ENCODE peak calls at places on chromosomes 2 and 18, in nine cellular contexts. Z is upper lobe of right lung, A is colonic mucosa, C is OCI-LY7, U is PC-3, B is small intestine, Y is heart left ventricle, V is esophagus muscularis mucosa, M is HAP-1. P is an unnamed sample.

GRCh38 chr2:207530160-207531023 is 630 bp downstream of the CREB1 start:
- DNase-seq in Z (peak; percentile 77), A (peak; percentile 58), C (peak; percentile 71), U (peak; percentile 45), B (peak; percentile 67), Y (peak; percentile 62), V (no peak), M (peak; percentile 43), P (no peak)

GRCh38 chr2:9753276-9753600 is 90.0 kb upstream of the TAF1B start:
- DNase-seq in Z (peak; percentile 66), A (peak; percentile 49), C (peak; percentile 8), U (peak; percentile 94), B (peak; percentile 76), Y (peak; percentile 69), V (no peak), M (no peak), P (peak; percentile 98)

GRCh38 chr18:67217551-67218166 is 298.9 kb downstream of the DSEL start:
- DNase-seq in Z (no peak), A (peak; percentile 46), C (peak; percentile 43), U (peak; percentile 73), B (peak; percentile 48), Y (no peak), V (no peak), M (peak; percentile 45), P (peak; percentile 29)

GRCh38 chr18:22349317-22349898 is 68.3 kb downstream of the CTAGE1 start:
- DNase-seq in Z (no peak), A (no peak), C (no peak), U (no peak), B (no peak), Y (no peak), V (peak; percentile 62), M (no peak), P (no peak)

GRCh38 chr2:143730155-143730949 is 601.1 kb downstream of the ARHGAP15 start:
- DNase-seq in Z (no peak), A (no peak), C (no peak), U (peak; percentile 77), B (no peak), Y (no peak), V (no peak), M (no peak), P (peak; percentile 81)

GRCh38 chr2:64943387-64944150 is 45.6 kb upstream of the SLC1A4 start:
- DNase-seq in Z (peak; percentile 64), A (no peak), C (no peak), U (peak; percentile 65), B (no peak), Y (peak; percentile 65), V (no peak), M (no peak), P (peak; percentile 78)

GRCh38 chr2:77005522-77005921 is 516.7 kb downstream of the LRRTM4 start:
- DNase-seq in Z (no peak), A (no peak), C (no peak), U (no peak), B (no peak), Y (no peak), V (no peak), M (no peak), P (peak; percentile 94)

GRCh38 chr18:54734059-54734458 is 94.2 kb upstream of the RAB27B start:
- DNase-seq in Z (no peak), A (no peak), C (no peak), U (peak; percentile 49), B (no peak), Y (no peak), V (no peak), M (no peak), P (peak; percentile 69)

GRCh38 chr2:20307311-20307710 is 43.3 kb downstream of the PUM2 start:
- DNase-seq in Z (no peak), A (no peak), C (no peak), U (no peak), B (no peak), Y (no peak), V (no peak), M (no peak), P (no peak)

GRCh38 chr2:233764264-233764663 is 4.2 kb downstream of the UGT1A1 start:
- DNase-seq in Z (no peak), A (peak; percentile 27), C (no peak), U (peak; percentile 65), B (peak; percentile 88), Y (no peak), V (no peak), M (no peak), P (no peak)

GRCh38 chr2:160558531-160558930 is 64.9 kb upstream of the RBMS1 start:
- DNase-seq in Z (no peak), A (no peak), C (no peak), U (no peak), B (no peak), Y (no peak), V (no peak), M (no peak), P (no peak)

GRCh38 chr2:20165677-20166509 is 59.0 kb downstream of the SDC1 start:
- DNase-seq in Z (peak; percentile 55), A (no peak), C (peak; percentile 20), U (peak; percentile 37), B (no peak), Y (no peak), V (no peak), M (no peak), P (no peak)

GRCh38 chr2:9560628-9561027 is 5.0 kb upstream of the ADAM17 start:
- DNase-seq in Z (no peak), A (no peak), C (no peak), U (no peak), B (no peak), Y (no peak), V (no peak), M (no peak), P (no peak)

DNA sequence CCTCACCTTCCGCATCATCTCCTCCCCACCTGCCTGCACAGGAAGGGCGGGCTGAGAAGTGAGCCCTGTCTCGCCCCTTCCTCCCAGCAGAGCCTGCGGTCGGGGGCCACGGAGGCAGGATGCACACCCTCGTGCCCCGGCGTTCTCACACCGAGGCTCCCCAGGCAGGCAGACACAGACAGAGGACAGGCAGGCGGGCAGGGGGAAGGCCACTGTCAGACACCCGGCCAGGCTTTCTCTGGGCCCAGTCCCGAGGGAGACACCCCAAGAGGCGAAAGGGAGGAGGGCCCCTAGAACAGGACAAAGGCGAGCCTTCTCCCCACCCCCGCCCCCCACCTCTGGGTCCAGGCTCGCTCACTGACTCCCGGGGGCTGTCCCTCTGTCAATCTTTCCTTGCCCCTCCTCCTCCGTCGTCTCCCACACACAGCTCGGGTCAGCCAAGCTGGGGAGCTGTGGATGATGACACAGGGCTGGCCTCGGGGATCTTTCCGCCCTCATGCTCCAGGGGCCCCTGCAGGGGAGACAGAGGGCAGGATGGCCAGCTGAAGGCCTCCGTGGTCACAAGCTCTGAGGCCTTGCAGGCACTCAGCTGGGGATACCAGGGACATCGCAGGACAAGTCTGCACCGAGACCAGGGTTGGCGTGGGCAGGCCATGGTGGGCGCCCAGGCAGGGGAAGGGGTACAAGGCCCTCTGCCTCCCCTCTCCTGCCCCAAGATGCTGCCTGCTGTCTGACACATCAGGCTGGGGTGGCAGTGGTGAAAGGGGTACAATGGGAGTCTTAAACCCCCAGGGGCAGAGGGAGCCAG is 24.9 kb downstream of the BIN1 start:
- DNase-seq in Z (no peak), A (no peak), C (peak; percentile 63), U (no peak), B (peak; percentile 49), Y (no peak), V (no peak), M (no peak), P (no peak)
- H3K4me1 ChIP-seq in Z (peaks cover 69% of the 10 kb centered on the region), A (peaks cover 39% of the 10 kb centered on the region), C (peaks cover 19% of the 10 kb centered on the region), U (peaks cover 10% of the 10 kb centered on the region), B (peaks cover 3% of the 10 kb centered on the region), Y (peaks cover 33% of the 10 kb centered on the region), V (peaks cover 30% of the 10 kb centered on the region), M (no peaks in the 10 kb centered on the region), P (no peaks in the 10 kb centered on the region)

DNA sequence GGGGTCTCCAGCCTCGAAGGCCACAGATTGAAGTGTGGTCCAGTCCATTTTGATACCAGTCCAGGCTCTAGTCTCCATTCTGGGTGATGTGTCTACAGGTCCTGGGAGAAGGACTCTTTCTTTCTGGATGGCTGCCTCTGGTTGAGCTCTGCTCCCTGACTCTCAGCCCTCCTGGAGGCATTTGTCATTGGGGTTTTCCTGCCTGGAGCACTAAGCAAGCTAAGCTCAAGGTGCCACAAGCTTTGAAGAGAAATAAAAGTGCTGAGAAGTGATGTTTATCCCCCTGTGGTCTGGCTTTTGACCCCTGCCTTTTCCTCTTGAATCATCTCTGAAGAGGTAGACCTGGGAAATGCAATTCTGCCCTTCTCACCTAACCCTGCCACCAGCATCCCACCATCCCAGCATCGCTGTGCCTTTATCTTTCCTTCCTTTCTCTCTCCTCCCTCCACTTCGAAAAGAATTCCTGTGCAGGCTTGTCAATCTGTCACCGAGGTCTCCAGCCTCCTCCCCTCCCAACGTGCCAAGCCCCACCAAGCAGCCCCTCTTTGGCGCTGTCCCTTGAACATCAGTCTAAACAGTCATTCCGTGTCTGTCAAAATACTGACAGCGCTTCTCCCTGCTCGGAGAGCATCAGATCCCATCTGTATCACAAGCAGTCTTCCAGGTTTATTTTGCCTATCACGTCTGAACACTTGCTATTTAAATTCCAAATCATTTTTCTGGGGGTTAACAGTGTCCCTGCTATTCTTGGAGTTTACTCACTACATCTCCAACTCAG is 334.6 kb upstream of the SLC14A2 start:
- DNase-seq in Z (no peak), A (no peak), C (no peak), U (no peak), B (no peak), Y (no peak), V (no peak), M (no peak), P (no peak)
- H3K4me1 ChIP-seq in Z (no peaks in the 10 kb centered on the region), A (no peaks in the 10 kb centered on the region), C (no peaks in the 10 kb centered on the region), U (no peaks in the 10 kb centered on the region), B (no peaks in the 10 kb centered on the region), Y (no peaks in the 10 kb centered on the region), V (no peaks in the 10 kb centered on the region), M (no peaks in the 10 kb centered on the region), P (no peaks in the 10 kb centered on the region)

GRCh38 chr2:217231212-217231611 is 371.3 kb upstream of the TNP1 start:
- DNase-seq in Z (no peak), A (no peak), C (no peak), U (no peak), B (no peak), Y (no peak), V (no peak), M (no peak), P (peak; percentile 56)

GRCh38 chr2:217228732-217229131 is 368.9 kb upstream of the TNP1 start:
- DNase-seq in Z (no peak), A (no peak), C (no peak), U (peak; percentile 38), B (no peak), Y (no peak), V (no peak), M (no peak), P (no peak)

GRCh38 chr2:217231724-217232123 is 371.9 kb upstream of the TNP1 start:
- DNase-seq in Z (no peak), A (no peak), C (no peak), U (no peak), B (no peak), Y (no peak), V (no peak), M (no peak), P (no peak)

GRCh38 chr2:217225596-217225995 is 365.7 kb upstream of the TNP1 start:
- DNase-seq in Z (no peak), A (no peak), C (no peak), U (no peak), B (no peak), Y (no peak), V (no peak), M (no peak), P (no peak)

GRCh38 chr2:217227794-217228193 is 367.9 kb upstream of the TNP1 start:
- DNase-seq in Z (no peak), A (no peak), C (no peak), U (no peak), B (no peak), Y (no peak), V (no peak), M (no peak), P (no peak)
- H3K4me1 ChIP-seq in Z (peaks cover 6% of the 10 kb centered on the region), A (no peaks in the 10 kb centered on the region), C (peaks cover 11% of the 10 kb centered on the region), U (peaks cover 24% of the 10 kb centered on the region), B (no peaks in the 10 kb centered on the region), Y (peaks cover 10% of the 10 kb centered on the region), V (peaks cover 4% of the 10 kb centered on the region), M (peaks cover 2% of the 10 kb centered on the region), P (peaks cover 28% of the 10 kb centered on the region)

GRCh38 chr18:36704656-36705055 is 124.1 kb downstream of the TPGS2 start:
- DNase-seq in Z (no peak), A (no peak), C (no peak), U (no peak), B (no peak), Y (no peak), V (no peak), M (no peak), P (no peak)
- H3K4me1 ChIP-seq in Z (no peaks in the 10 kb centered on the region), A (no peaks in the 10 kb centered on the region), C (no peaks in the 10 kb centered on the region), U (no peaks in the 10 kb centered on the region), B (no peaks in the 10 kb centered on the region), Y (peaks cover 9% of the 10 kb centered on the region), V (peaks cover 12% of the 10 kb centered on the region), M (no peaks in the 10 kb centered on the region), P (no peaks in the 10 kb centered on the region)

P was measured in foreskin keratinocyte.